ENCODE peak calls at places on chromosomes 7 and 10, in eight cellular contexts. R, G, C, N, Z, K, E and A are unnamed samples.

GRCh38 chr10:76618641-76619040 is 1019.0 kb downstream of the KCNMA1 start:
- DNase-seq in R (no peak), G (no peak), C (no peak), N (no peak), Z (no peak), K (no peak), E (no peak), A (no peak)

GRCh38 chr7:26930845-26931244 is 66.5 kb upstream of the SKAP2 start:
- DNase-seq in R (no peak), G (no peak), C (no peak), N (no peak), Z (no peak), K (no peak), E (no peak), A (no peak)

GRCh38 chr7:133688483-133689239 is 435.8 kb downstream of the EXOC4 start:
- DNase-seq in R (no peak), G (no peak), C (no peak), N (no peak), Z (no peak), K (no peak), E (no peak), A (no peak)

GRCh38 chr7:38863609-38864291 is 45.2 kb downstream of the VPS41 start:
- DNase-seq in R (no peak), G (no peak), C (peak), N (no peak), Z (no peak), K (no peak), E (no peak), A (no peak)

GRCh38 chr7:115779561-115779960 is 251.0 kb downstream of the TFEC start:
- DNase-seq in R (no peak), G (no peak), C (no peak), N (no peak), Z (no peak), K (no peak), E (no peak), A (no peak)

GRCh38 chr7:97851725-97852124 is 20.5 kb downstream of the ASNS start:
- DNase-seq in R (no peak), G (no peak), C (no peak), N (no peak), Z (no peak), K (no peak), E (no peak), A (no peak)

GRCh38 chr10:29621161-29621560 is 13.6 kb downstream of the SVIL start:
- DNase-seq in R (no peak), G (no peak), C (no peak), N (no peak), Z (no peak), K (no peak), E (no peak), A (peak)

GRCh38 chr10:86399514-86399878 is 32.9 kb upstream of the GRID1 start:
- DNase-seq in R (no peak), G (no peak), C (no peak), N (no peak), Z (no peak), K (no peak), E (no peak), A (no peak)

GRCh38 chr7:38744746-38745145 is 113.6 kb upstream of the AMPH start:
- DNase-seq in R (no peak), G (no peak), C (peak), N (no peak), Z (no peak), K (no peak), E (no peak), A (peak)

GRCh38 chr7:156589808-156590207 is 50.8 kb upstream of the RNF32 start:
- DNase-seq in R (no peak), G (no peak), C (no peak), N (no peak), Z (no peak), K (no peak), E (no peak), A (no peak)

GRCh38 chr10:80264081-80265056 is 25.1 kb downstream of the MAT1A start:
- DNase-seq in R (no peak), G (no peak), C (no peak), N (no peak), Z (no peak), K (no peak), E (no peak), A (no peak)

DNA sequence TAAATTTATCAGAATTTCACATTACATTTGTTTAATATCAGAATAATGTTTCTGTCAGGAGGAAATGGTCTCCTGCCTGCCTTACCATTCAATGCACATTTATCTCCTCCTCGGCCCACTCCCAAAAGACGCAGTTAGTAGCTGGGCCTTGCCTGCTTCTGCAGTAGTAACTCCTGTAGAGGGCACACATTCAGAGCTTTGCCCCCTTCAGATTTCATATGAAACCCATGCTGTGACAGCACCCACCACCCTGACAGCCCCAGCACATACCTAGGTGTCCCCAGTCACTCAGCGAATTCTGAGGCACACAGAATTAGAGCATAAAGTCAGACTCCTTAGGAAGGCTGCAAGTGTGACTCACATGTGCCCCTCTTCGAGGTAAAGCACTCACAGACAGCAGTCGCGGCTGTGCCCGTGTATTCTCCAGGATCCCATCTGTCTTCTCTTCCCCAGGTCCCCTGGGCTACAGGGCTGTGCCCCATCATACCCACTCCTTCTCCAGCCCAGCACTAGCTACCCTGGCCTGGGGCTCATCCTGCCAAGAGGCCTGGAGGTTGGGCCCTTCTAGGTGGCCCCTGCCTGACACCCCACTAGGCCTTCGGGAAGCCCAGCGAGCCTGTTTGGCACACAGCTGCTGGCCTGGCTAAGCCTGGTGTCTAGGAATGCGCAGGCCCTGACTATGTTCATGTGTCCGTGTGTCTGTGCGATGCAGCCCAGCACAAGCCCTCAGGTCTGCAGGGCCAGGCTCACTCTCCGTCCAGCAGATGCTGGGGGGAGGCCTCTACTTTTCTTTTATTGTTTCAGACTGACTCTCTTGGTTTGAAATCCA is 4.7 kb upstream of the DEPP1 start:
- DNase-seq in R (peak), G (no peak), C (no peak), N (no peak), Z (no peak), K (no peak), E (no peak), A (no peak)
- H3K27ac ChIP-seq in R (peak), G (no peak), C (no peak), N (no peak), Z (peak), K (no peak), E (no peak), A (no peak)

DNA sequence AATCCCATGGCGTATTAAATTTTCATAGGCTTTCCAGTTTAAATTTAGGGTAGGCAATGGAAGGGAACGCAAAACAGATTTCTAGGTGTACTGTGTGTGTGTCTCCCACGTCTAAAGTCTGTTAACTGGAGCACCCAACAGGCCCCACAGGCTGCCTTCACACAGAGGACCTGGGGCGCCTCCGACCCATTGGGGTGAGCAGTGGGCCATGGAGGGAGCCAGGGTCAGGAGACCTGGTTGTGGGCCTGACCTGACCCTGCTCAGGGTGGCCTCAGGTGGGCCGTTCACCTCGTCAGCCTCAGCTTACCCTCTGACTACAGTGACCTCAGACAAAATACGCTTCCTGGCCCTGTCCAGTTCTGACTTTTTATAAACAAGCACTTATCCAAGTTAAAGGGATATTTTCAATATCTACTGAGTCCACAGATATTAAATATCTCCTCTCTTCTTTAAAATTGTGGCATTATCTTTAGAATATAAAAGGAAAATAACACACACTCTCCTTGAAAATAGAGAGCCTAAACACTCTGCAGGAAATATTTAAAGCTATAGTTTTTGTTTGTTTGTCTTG is 159.6 kb downstream of the EGFR start:
- DNase-seq in R (no peak), G (no peak), C (no peak), N (no peak), Z (no peak), K (no peak), E (no peak), A (no peak)
- H3K27ac ChIP-seq in R (peak), G (no peak), C (peak), N (no peak), Z (peak), K (no peak), E (no peak), A (no peak)

DNA sequence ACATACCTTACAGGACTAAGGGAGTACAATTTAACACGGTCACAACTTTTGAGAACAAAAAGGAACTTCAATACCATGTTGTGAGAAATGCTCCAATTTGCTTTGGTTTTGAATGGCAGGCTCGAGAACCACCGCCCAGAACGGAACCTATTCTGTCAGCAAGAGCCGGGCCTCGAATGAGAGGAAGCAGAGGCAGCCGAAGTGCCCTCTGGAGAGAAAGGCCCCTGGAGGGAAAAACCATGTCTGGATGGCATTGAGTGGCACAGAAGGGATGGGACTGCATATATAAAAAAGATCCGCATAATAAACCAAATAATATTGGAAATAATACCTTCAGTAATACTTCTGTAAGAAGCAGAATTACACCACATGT is 85.6 kb downstream of the CHST15 start:
- DNase-seq in R (no peak), G (no peak), C (no peak), N (peak), Z (no peak), K (no peak), E (no peak), A (no peak)
- H3K27ac ChIP-seq in R (no peak), G (no peak), C (no peak), N (no peak), Z (no peak), K (peak), E (no peak), A (no peak)

GRCh38 chr7:113093561-113093960 is 6.9 kb upstream of the GPR85 start:
- DNase-seq in R (no peak), G (no peak), C (no peak), N (no peak), Z (no peak), K (no peak), E (no peak), A (no peak)

GRCh38 chr7:113094517-113095249 is 8.1 kb upstream of the GPR85 start:
- DNase-seq in R (no peak), G (no peak), C (no peak), N (no peak), Z (no peak), K (no peak), E (no peak), A (no peak)

GRCh38 chr7:113100091-113100723 is 13.6 kb upstream of the GPR85 start:
- DNase-seq in R (no peak), G (no peak), C (no peak), N (no peak), Z (no peak), K (no peak), E (peak), A (no peak)

GRCh38 chr7:113099284-113099919 is 12.8 kb upstream of the GPR85 start:
- DNase-seq in R (no peak), G (no peak), C (no peak), N (no peak), Z (no peak), K (no peak), E (no peak), A (no peak)
- H3K27ac ChIP-seq in R (no peak), G (no peak), C (no peak), N (no peak), Z (no peak), K (no peak), E (no peak), A (no peak)

GRCh38 chr7:138309186-138309585 is 150.9 kb upstream of the TRIM24 start:
- DNase-seq in R (no peak), G (no peak), C (no peak), N (no peak), Z (no peak), K (no peak), E (no peak), A (no peak)

GRCh38 chr7:138308116-138308515 is 151.9 kb upstream of the TRIM24 start:
- DNase-seq in R (no peak), G (no peak), C (no peak), N (no peak), Z (no peak), K (no peak), E (no peak), A (no peak)

GRCh38 chr7:138317044-138317596 is 142.9 kb upstream of the TRIM24 start:
- DNase-seq in R (no peak), G (no peak), C (no peak), N (no peak), Z (no peak), K (no peak), E (no peak), A (no peak)

GRCh38 chr7:138316421-138317043 is 143.5 kb upstream of the TRIM24 start:
- DNase-seq in R (no peak), G (no peak), C (no peak), N (no peak), Z (peak), K (no peak), E (no peak), A (no peak)

GRCh38 chr7:138313829-138314178 is 146.3 kb upstream of the TRIM24 start:
- DNase-seq in R (no peak), G (no peak), C (no peak), N (no peak), Z (no peak), K (no peak), E (no peak), A (no peak)
- H3K27ac ChIP-seq in R (no peak), G (no peak), C (no peak), N (no peak), Z (peak), K (no peak), E (peak), A (no peak)

GRCh38 chr7:6057316-6058128 is 26.3 kb downstream of the ANKRD61 start:
- DNase-seq in R (no peak), G (no peak), C (no peak), N (peak), Z (no peak), K (no peak), E (peak), A (no peak)
- H3K27ac ChIP-seq in R (no peak), G (peak), C (peak), N (peak), Z (peak), K (peak), E (peak), A (no peak)

GRCh38 chr7:128055668-128056067 is 24.4 kb upstream of the LRRC4 start:
- DNase-seq in R (no peak), G (no peak), C (no peak), N (no peak), Z (no peak), K (no peak), E (no peak), A (no peak)

GRCh38 chr7:128056901-128057300 is 25.7 kb upstream of the LRRC4 start:
- DNase-seq in R (no peak), G (no peak), C (no peak), N (no peak), Z (no peak), K (no peak), E (no peak), A (peak)

GRCh38 chr7:128053991-128054390 is 22.8 kb upstream of the LRRC4 start:
- DNase-seq in R (no peak), G (no peak), C (no peak), N (no peak), Z (no peak), K (no peak), E (no peak), A (no peak)

GRCh38 chr7:128053023-128053422 is 21.8 kb upstream of the LRRC4 start:
- DNase-seq in R (no peak), G (no peak), C (peak), N (no peak), Z (no peak), K (no peak), E (peak), A (no peak)

DNA sequence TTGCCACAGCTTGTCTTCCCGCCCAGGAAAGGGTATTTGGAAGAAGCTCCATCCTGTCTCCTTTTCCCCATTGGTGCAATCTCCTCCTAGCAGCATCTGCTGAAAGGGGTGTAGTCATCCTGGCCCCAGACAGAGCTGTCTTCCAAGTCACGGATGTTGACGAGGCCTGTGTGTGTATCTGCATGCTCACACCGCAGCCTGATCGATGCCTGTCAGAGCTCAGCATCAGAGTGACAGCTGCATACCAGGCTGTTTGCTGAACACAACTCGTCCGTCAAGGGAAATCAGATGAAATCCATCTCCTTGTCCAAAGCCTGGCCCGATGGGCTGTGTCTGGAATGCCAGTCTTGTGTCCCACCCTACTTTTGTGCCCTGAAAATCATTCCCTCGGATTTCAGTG is 21.2 kb upstream of the LRRC4 start:
- DNase-seq in R (no peak), G (no peak), C (no peak), N (no peak), Z (no peak), K (no peak), E (no peak), A (no peak)
- H3K27ac ChIP-seq in R (no peak), G (no peak), C (no peak), N (no peak), Z (no peak), K (no peak), E (no peak), A (no peak)

GRCh38 chr7:151057737-151057988 is at the start of gene CDK5:
- DNase-seq in R (no peak), G (no peak), C (no peak), N (no peak), Z (no peak), K (no peak), E (no peak), A (no peak)

GRCh38 chr7:151057038-151057736 is 510 bp downstream of the CDK5 start:
- DNase-seq in R (no peak), G (no peak), C (no peak), N (no peak), Z (peak), K (no peak), E (no peak), A (no peak)

GRCh38 chr7:151058766-151059361 is 525 bp upstream of the SLC4A2 start:
- DNase-seq in R (no peak), G (peak), C (peak), N (peak), Z (no peak), K (no peak), E (peak), A (peak)

GRCh38 chr7:151059362-151060112 is at the start of gene SLC4A2:
- DNase-seq in R (peak), G (peak), C (peak), N (peak), Z (peak), K (peak), E (peak), A (peak)

GRCh38 chr7:151057989-151058765 is 480 bp upstream of the CDK5 start:
- DNase-seq in R (peak), G (peak), C (peak), N (peak), Z (peak), K (peak), E (peak), A (peak)
- H3K27ac ChIP-seq in R (peak), G (peak), C (peak), N (peak), Z (peak), K (peak), E (peak), A (peak)